ENCODE peak calls at places on chromosomes 2 and 18, in nine cellular contexts. P, F, B, N, S, D, T, Q and M are unnamed samples.

GRCh38 chr18:74996055-74996454 is 212.9 kb downstream of the PTGR3 start:
- DNase-seq in N (no peak), Q (no peak), S (no peak), D (no peak), B (no peak), T (peak; percentile 44), P (no peak), F (no peak), M (no peak)

GRCh38 chr18:58221060-58221725 is 177.2 kb downstream of the NEDD4L start:
- DNase-seq in Q (peak; percentile 79), N (no peak), B (no peak), P (peak; percentile 59), T (no peak), D (no peak), F (peak; percentile 53), S (peak; percentile 90), M (no peak)

GRCh38 chr2:240248981-240249422 is 108.5 kb upstream of the OTOS start:
- DNase-seq in P (peak; percentile 43), F (no peak), D (no peak), Q (peak; percentile 23), T (no peak), S (no peak), B (no peak), N (no peak), M (no peak)

GRCh38 chr2:118864207-118864606 is 16.8 kb upstream of the EN1 start:
- DNase-seq in F (no peak), S (no peak), P (no peak), Q (no peak), T (no peak), B (no peak), N (no peak), D (no peak), M (no peak)

GRCh38 chr2:23380562-23381065 is 4.4 kb upstream of the KLHL29 start:
- DNase-seq in D (no peak), B (no peak), T (peak; percentile 52), Q (no peak), N (peak; percentile 63), P (no peak), S (no peak), F (peak; percentile 17), M (peak; percentile 61)

GRCh38 chr18:57141208-57142129 is 5.4 kb upstream of the BOD1L2 start:
- DNase-seq in Q (no peak), B (peak; percentile 97), T (no peak), S (peak; percentile 82), P (peak; percentile 56), N (no peak), F (no peak), D (no peak), M (no peak)

GRCh38 chr2:186755066-186755465 is 61.2 kb downstream of the FAM171B start:
- DNase-seq in T (no peak), B (no peak), F (peak; percentile 36), Q (no peak), N (no peak), D (no peak), S (no peak), P (no peak), M (no peak)

GRCh38 chr2:241010531-241011295 is 12.3 kb downstream of the SNED1 start:
- DNase-seq in D (no peak), P (peak; percentile 37), Q (no peak), N (no peak), T (no peak), S (no peak), B (no peak), F (no peak), M (no peak)

GRCh38 chr2:108454440-108454839 is 5.4 kb downstream of the GCC2 start:
- DNase-seq in S (no peak), T (no peak), P (no peak), D (no peak), B (no peak), F (no peak), N (no peak), Q (no peak), M (no peak)

GRCh38 chr2:25279091-25279651 is 62.6 kb downstream of the DNMT3A start:
- DNase-seq in Q (no peak), F (no peak), T (no peak), P (peak; percentile 82), S (no peak), D (peak; percentile 50), N (no peak), B (no peak), M (no peak)

GRCh38 chr18:44651453-44651852 is 29.2 kb upstream of the SETBP1 start:
- DNase-seq in N (no peak), Q (no peak), B (no peak), P (no peak), S (peak; percentile 39), D (no peak), T (peak; percentile 46), F (peak; percentile 54), M (no peak)

GRCh38 chr2:208250401-208250800 is 4.5 kb downstream of the IDH1 start:
- DNase-seq in S (no peak), B (no peak), T (no peak), P (no peak), F (peak; percentile 17), D (no peak), Q (no peak), N (no peak), M (no peak)

GRCh38 chr2:237390235-237390634 is 23.7 kb downstream of the COL6A3 start:
- DNase-seq in Q (no peak), P (no peak), N (no peak), D (no peak), S (no peak), T (no peak), B (no peak), F (no peak), M (no peak)

GRCh38 chr2:237384672-237385020 is 29.3 kb downstream of the COL6A3 start:
- DNase-seq in Q (no peak), T (no peak), S (no peak), F (no peak), N (no peak), P (no peak), D (no peak), B (no peak), M (no peak)

GRCh38 chr2:237391140-237391539 is 22.8 kb downstream of the COL6A3 start:
- DNase-seq in B (no peak), F (no peak), D (no peak), P (no peak), S (no peak), Q (no peak), T (no peak), N (no peak), M (no peak)

GRCh38 chr2:237389831-237390230 is 24.1 kb downstream of the COL6A3 start:
- DNase-seq in D (no peak), P (no peak), T (no peak), Q (no peak), F (no peak), S (no peak), N (no peak), B (no peak), M (no peak)

GRCh38 chr2:237388036-237388435 is 25.9 kb downstream of the COL6A3 start:
- DNase-seq in N (no peak), Q (no peak), D (no peak), P (no peak), T (peak; percentile 13), F (no peak), B (no peak), S (no peak), M (no peak)
- H3K27ac ChIP-seq in N (no peak overlapping the region), Q (no peak overlapping the region), D (no peak overlapping the region), P (no peak overlapping the region), T (no peak overlapping the region), F (peak overlapping the region; percentile 25), B (no peak overlapping the region), S (no peak overlapping the region), M (no peak overlapping the region)

GRCh38 chr2:176117823-176118376 is 1.3 kb downstream of the HOXD10 start:
- DNase-seq in Q (peak; percentile 17), P (no peak), D (no peak), F (no peak), N (no peak), S (no peak), B (no peak), T (peak; percentile 39), M (no peak)
- H3K27me3 ChIP-seq in Q (peaks cover 98% of the 10 kb centered on the region), P (peaks cover 100% of the 10 kb centered on the region), D (peaks cover 100% of the 10 kb centered on the region), F (peaks cover 94% of the 10 kb centered on the region), N (peaks cover 24% of the 10 kb centered on the region), S (peaks cover 99% of the 10 kb centered on the region), B (peaks cover 39% of the 10 kb centered on the region), T (no peaks in the 10 kb centered on the region), M (peaks cover 65% of the 10 kb centered on the region)

DNA sequence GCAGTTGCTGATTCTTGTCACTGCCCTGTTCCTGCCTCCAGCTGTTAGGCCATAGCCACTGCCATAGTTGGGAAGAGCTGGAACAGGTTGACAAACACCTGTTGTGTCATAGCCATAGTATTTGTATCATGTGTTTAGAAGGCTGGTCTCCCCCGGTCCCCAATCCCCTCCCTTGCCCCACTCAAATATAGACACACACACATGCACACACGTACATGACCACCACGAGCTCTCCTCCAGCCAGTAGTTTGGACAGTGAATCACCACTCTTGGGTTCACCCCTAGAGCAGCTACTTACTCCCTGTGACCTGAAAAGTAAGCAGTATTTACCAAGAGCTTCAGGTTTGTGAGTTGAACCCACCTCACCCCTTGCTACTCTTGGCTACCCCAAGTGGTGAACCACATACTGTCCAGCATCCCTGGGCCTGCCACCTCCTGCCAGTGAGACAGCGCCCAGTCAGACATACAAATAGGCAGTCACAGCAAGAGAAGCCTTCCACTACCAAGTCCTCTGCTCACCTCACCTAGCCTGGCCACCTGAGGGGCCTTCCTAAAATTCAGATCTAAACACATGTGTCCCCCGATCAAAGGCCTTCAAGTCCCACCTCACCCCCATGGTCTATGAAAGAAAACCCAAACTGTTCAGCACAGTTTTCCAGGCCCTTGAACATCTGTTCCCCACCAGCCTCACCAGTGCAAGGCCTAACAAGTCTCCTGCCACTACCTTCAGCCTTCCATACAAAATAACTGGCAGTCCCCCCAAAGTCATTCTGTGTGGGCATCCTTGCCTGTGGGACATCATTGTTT is 7.1 kb downstream of the PCBP1 start:
- DNase-seq in D (no peak), T (no peak), N (no peak), F (peak; percentile 29), S (no peak), P (no peak), B (peak; percentile 46), Q (no peak), M (peak; percentile 48)
- H3K27ac ChIP-seq in D (peak overlapping the region; percentile 67), T (no peak overlapping the region), N (peak overlapping the region; percentile 91), F (peak overlapping the region; percentile 84), S (no peak overlapping the region), P (peak overlapping the region; percentile 94), B (peak overlapping the region; percentile 95), Q (no peak overlapping the region), M (peak overlapping the region; percentile 90)

GRCh38 chr18:50190926-50191325 is 4.0 kb downstream of the MYO5B start:
- DNase-seq in S (no peak), T (no peak), N (no peak), Q (no peak), P (no peak), B (no peak), F (no peak), D (no peak), M (no peak)

GRCh38 chr18:50187659-50188058 is 7.3 kb downstream of the MYO5B start:
- DNase-seq in N (no peak), Q (no peak), S (no peak), D (no peak), T (no peak), F (no peak), B (no peak), P (no peak), M (no peak)

GRCh38 chr18:50190236-50190635 is 4.7 kb downstream of the MYO5B start:
- DNase-seq in Q (no peak), F (no peak), T (no peak), B (no peak), N (no peak), D (no peak), P (no peak), S (no peak), M (no peak)

GRCh38 chr18:50188652-50189051 is 6.3 kb downstream of the MYO5B start:
- DNase-seq in F (no peak), S (no peak), P (no peak), T (no peak), Q (no peak), B (no peak), D (no peak), N (no peak), M (no peak)

GRCh38 chr18:50189160-50189559 is 5.8 kb downstream of the MYO5B start:
- DNase-seq in P (no peak), T (no peak), F (no peak), Q (no peak), B (no peak), D (no peak), N (no peak), S (no peak), M (no peak)
- H3K27me3 ChIP-seq in P (peaks cover 24% of the 10 kb centered on the region), T (peaks cover 75% of the 10 kb centered on the region), F (peaks cover 18% of the 10 kb centered on the region), Q (peaks cover 21% of the 10 kb centered on the region), B (no peaks in the 10 kb centered on the region), D (peaks cover 69% of the 10 kb centered on the region), N (no peaks in the 10 kb centered on the region), S (peaks cover 9% of the 10 kb centered on the region), M (peaks cover 20% of the 10 kb centered on the region)